ENCODE peak calls at places on chromosomes 2 and 18, in six cellular contexts. H is stimulated activated CD8-positive, alpha-beta memory T cell treated with anti-CD3 and anti-CD28 coated beads, Interleukin-7, amount 100 ng/mL, for 48 hours; L is central memory CD4-positive, alpha-beta T cell; N is MM.1S; X is kidney epithelial cell; P is GM04504. D is an unnamed sample.
A peak's percentile ranks its signal among the peaks of the same experiment; 100 is the strongest.

GRCh38 chr2:35503738-35504160 is 851.8 kb upstream of the CRIM1 start:
- DNase-seq in H (no peak), P (no peak), X (no peak), L (no peak), N (no peak), D (no peak)

GRCh38 chr2:120246546-120247300 is 5.9 kb upstream of the RALB start:
- DNase-seq in L (no peak), N (no peak), H (no peak), P (no peak), X (no peak), D (no peak)

GRCh38 chr2:102453497-102453896 is 19.5 kb upstream of the SLC9A4 start:
- DNase-seq in P (no peak), H (no peak), X (no peak), N (no peak), L (no peak), D (no peak)

GRCh38 chr18:48342588-48342987 is 66.6 kb downstream of the ZBTB7C start:
- DNase-seq in N (no peak), H (no peak), X (no peak), L (no peak), P (no peak), D (no peak)

GRCh38 chr2:163887182-163887581 is 151.4 kb upstream of the FIGN start:
- DNase-seq in N (no peak), H (no peak), L (no peak), P (no peak), X (no peak), D (no peak)

GRCh38 chr2:77156599-77156998 is 365.6 kb downstream of the LRRTM4 start:
- DNase-seq in X (no peak), P (no peak), L (no peak), N (no peak), H (no peak), D (no peak)

GRCh38 chr2:43324589-43325447 is 98.4 kb upstream of the ZFP36L2 start:
- DNase-seq in N (no peak), H (no peak), L (no peak), P (no peak), X (no peak), D (no peak)

GRCh38 chr2:146417942-146418341 is 1426.9 kb upstream of the ACVR2A start:
- DNase-seq in P (no peak), X (no peak), N (no peak), H (no peak), L (no peak), D (no peak)

GRCh38 chr18:79784071-79784913 is 13.4 kb upstream of the KCNG2 start:
- DNase-seq in H (no peak), N (no peak), X (no peak), L (no peak), P (no peak), D (no peak)

GRCh38 chr2:121869873-121870272 is 114.4 kb downstream of the TSN start:
- DNase-seq in L (no peak), N (no peak), H (no peak), X (no peak), P (no peak), D (no peak)

GRCh38 chr18:34866310-34866709 is 156.2 kb downstream of the DTNA start:
- DNase-seq in N (no peak), P (no peak), L (no peak), X (no peak), H (no peak), D (no peak)

GRCh38 chr2:63790491-63790890 is 51.2 kb upstream of the UGP2 start:
- DNase-seq in L (no peak), P (no peak), X (no peak), H (no peak), N (no peak), D (no peak)

GRCh38 chr2:223477318-223477717 is 124.8 kb downstream of the SCG2 start:
- DNase-seq in P (no peak), H (no peak), X (no peak), L (no peak), N (no peak), D (no peak)

GRCh38 chr18:34364699-34365098 is 140.0 kb upstream of the NOL4 start:
- DNase-seq in X (no peak), H (no peak), P (no peak), N (no peak), L (no peak), D (no peak)

GRCh38 chr18:79941473-79942119 is 9.9 kb downstream of the SLC66A2 start:
- DNase-seq in X (no peak), P (no peak), L (no peak), H (no peak), N (no peak), D (peak; percentile 44)

GRCh38 chr2:20539776-20540586 is 93.1 kb downstream of the RHOB start:
- DNase-seq in L (no peak), N (no peak), P (no peak), H (no peak), X (no peak), D (no peak)

GRCh38 chr18:70446063-70446462 is 157.2 kb downstream of the SOCS6 start:
- DNase-seq in P (no peak), X (no peak), N (no peak), H (no peak), L (no peak), D (no peak)

GRCh38 chr18:3037423-3037915 is 24.5 kb upstream of the LPIN2 start:
- DNase-seq in H (no peak), P (peak; percentile 36), N (peak; percentile 94), X (peak; percentile 26), L (no peak), D (no peak)

GRCh38 chr2:221546505-221547225 is 25.4 kb downstream of the EPHA4 start:
- DNase-seq in P (no peak), X (no peak), H (no peak), L (no peak), N (no peak), D (no peak)

GRCh38 chr2:157825885-157826284 is 50.2 kb downstream of the ACVR1 start:
- DNase-seq in N (no peak), P (no peak), L (no peak), X (no peak), H (no peak), D (no peak)

GRCh38 chr18:63197246-63197791 is 122.2 kb downstream of the BCL2 start:
- DNase-seq in L (no peak), N (no peak), X (no peak), P (no peak), H (no peak), D (no peak)

GRCh38 chr18:22711381-22711717 is 221.8 kb upstream of the RBBP8 start:
- DNase-seq in X (peak; percentile 82), H (no peak), L (no peak), P (no peak), N (no peak), D (no peak)

GRCh38 chr2:186848873-186849578 is at the start of gene ZSWIM2:
- DNase-seq in P (peak; percentile 86), L (no peak), N (peak; percentile 38), H (no peak), X (no peak), D (peak; percentile 78)

GRCh38 chr2:24543252-24543651 is 52.2 kb downstream of the NCOA1 start:
- DNase-seq in H (no peak), X (no peak), N (no peak), P (no peak), L (no peak), D (no peak)

GRCh38 chr18:28903366-28903765 is 726.4 kb upstream of the CDH2 start:
- DNase-seq in L (no peak), N (no peak), H (no peak), X (no peak), P (no peak), D (no peak)

GRCh38 chr18:47604041-47604440 is 326.4 kb downstream of the SMAD2 start:
- DNase-seq in N (no peak), P (no peak), X (no peak), H (no peak), L (no peak), D (no peak)

GRCh38 chr18:49855711-49856110 is 42.4 kb upstream of the ACAA2 start:
- DNase-seq in P (no peak), N (no peak), L (no peak), X (no peak), H (no peak), D (no peak)

GRCh38 chr18:9082763-9083510 is 19.6 kb upstream of the NDUFV2 start:
- DNase-seq in X (no peak), H (no peak), N (peak; percentile 99), P (no peak), L (peak; percentile 65), D (no peak)

GRCh38 chr2:26540977-26541376 is 63.1 kb upstream of the OTOF start:
- DNase-seq in X (no peak), H (no peak), N (no peak), L (no peak), P (no peak), D (no peak)

GRCh38 chr18:76005632-76006031 is 489.4 kb downstream of the ZNF516 start:
- DNase-seq in X (no peak), H (no peak), P (no peak), L (no peak), N (no peak), D (no peak)

GRCh38 chr2:102442967-102443828 is 20.2 kb downstream of the IL18RAP start:
- DNase-seq in X (no peak), N (peak; percentile 65), P (peak; percentile 1), L (peak; percentile 43), H (no peak), D (no peak)

GRCh38 chr2:207248702-207249355 is 83.1 kb upstream of the KLF7 start:
- DNase-seq in X (no peak), P (no peak), L (no peak), H (no peak), N (no peak), D (no peak)

GRCh38 chr2:147910990-147911473 is 66.2 kb downstream of the ACVR2A start:
- DNase-seq in N (peak; percentile 62), X (peak; percentile 10), H (no peak), P (peak; percentile 40), L (peak; percentile 43), D (no peak)

GRCh38 chr2:20225294-20226151 is 593 bp upstream of the SDC1 start:
- DNase-seq in X (no peak), N (peak; percentile 93), P (no peak), H (no peak), L (no peak), D (no peak)

GRCh38 chr2:240064898-240065297 is 11.6 kb upstream of the OR6B3 start:
- DNase-seq in X (no peak), H (no peak), P (no peak), L (no peak), N (no peak), D (no peak)

GRCh38 chr18:35456181-35456850 is 41.4 kb downstream of the INO80C start:
- DNase-seq in H (no peak), P (no peak), L (no peak), X (no peak), N (no peak), D (no peak)

GRCh38 chr18:50836521-50836957 is 16.7 kb upstream of the MRO start:
- DNase-seq in H (no peak), N (peak; percentile 38), L (no peak), P (no peak), X (no peak), D (no peak)

GRCh38 chr18:63017977-63018376 is 301.6 kb downstream of the BCL2 start:
- DNase-seq in H (no peak), L (no peak), P (no peak), X (no peak), N (no peak), D (no peak)

GRCh38 chr2:205682239-205683021 is at the start of gene NRP2:
- DNase-seq in H (no peak), X (no peak), P (peak; percentile 60), L (peak; percentile 10), N (peak; percentile 73), D (peak; percentile 75)

D was measured in dorsolateral prefrontal cortex.